ENCODE peak calls at places on chromosomes 7 and 10, in eight cellular contexts. K is ascending aorta; D is CD8-positive, alpha-beta memory T cell; B is A549; G is ovary; U is mesendoderm; W is CD4-positive, alpha-beta T cell; I is mammary epithelial cell. S is an unnamed sample.

GRCh38 chr7:116653204-116653603 is 18.8 kb upstream of the MET start:
- DNase-seq in K (no peak), D (no peak), B (no peak), G (no peak), U (peak), W (no peak), I (peak), S (no peak)

GRCh38 chr10:122561212-122561611 is 658 bp downstream of the DMBT1 start:
- DNase-seq in K (no peak), D (no peak), B (no peak), G (no peak), U (peak), W (no peak), I (no peak), S (no peak)

GRCh38 chr7:33191326-33191725 is 62.0 kb downstream of the BBS9 start:
- DNase-seq in K (no peak), D (no peak), B (no peak), G (no peak), U (peak), W (no peak), I (peak), S (no peak)

GRCh38 chr10:20133669-20134189 is 317.5 kb downstream of the PLXDC2 start:
- DNase-seq in K (no peak), D (no peak), B (no peak), G (no peak), U (no peak), W (no peak), I (no peak), S (no peak)

GRCh38 chr7:46763348-46763747 is 818.6 kb downstream of the TNS3 start:
- DNase-seq in K (no peak), D (no peak), B (no peak), G (no peak), U (no peak), W (no peak), I (no peak), S (no peak)

GRCh38 chr7:117830422-117830954 is 42.8 kb downstream of the CTTNBP2 start:
- DNase-seq in K (no peak), D (no peak), B (no peak), G (no peak), U (no peak), W (no peak), I (no peak), S (peak)

GRCh38 chr7:34130558-34131285 is 225.4 kb downstream of the BMPER start:
- DNase-seq in K (no peak), D (no peak), B (no peak), G (no peak), U (peak), W (no peak), I (no peak), S (no peak)

GRCh38 chr7:55242613-55243012 is 122.5 kb upstream of the LANCL2 start:
- DNase-seq in K (no peak), D (no peak), B (no peak), G (no peak), U (no peak), W (no peak), I (no peak), S (no peak)

GRCh38 chr10:5545011-5545410 is 20.2 kb downstream of the CALML3 start:
- DNase-seq in K (peak), D (no peak), B (no peak), G (peak), U (no peak), W (no peak), I (no peak), S (no peak)

GRCh38 chr10:78332013-78332412 is 298.4 kb downstream of the RPS24 start:
- DNase-seq in K (no peak), D (no peak), B (no peak), G (peak), U (no peak), W (no peak), I (no peak), S (no peak)
- H3K27ac ChIP-seq in K (peak), D (no peak), B (no peak), G (no peak), U (no peak), W (no peak), I (no peak), S (no peak)

DNA sequence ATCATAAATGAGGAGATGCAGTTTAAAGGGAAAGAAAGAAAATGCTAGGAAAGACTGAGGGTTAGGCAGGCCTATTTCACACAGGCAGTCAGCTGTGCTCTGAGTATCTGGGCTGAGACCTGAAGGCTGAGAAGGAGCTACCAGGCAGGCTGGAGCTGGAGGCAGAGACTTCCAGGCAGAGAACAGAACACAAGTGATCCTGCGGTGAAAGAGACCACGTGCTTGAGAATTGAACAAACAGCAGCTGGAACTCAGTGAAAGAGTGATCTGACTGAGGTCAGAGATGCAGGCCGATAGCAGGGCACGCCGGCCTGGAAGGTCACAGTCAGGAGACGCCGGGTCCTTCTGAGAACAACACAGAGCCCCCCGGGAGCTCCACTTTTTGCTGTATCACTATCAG is 147.8 kb downstream of the ADAM12 start:
- DNase-seq in K (no peak), D (no peak), B (no peak), G (no peak), U (no peak), W (no peak), I (no peak), S (peak)
- H3K27ac ChIP-seq in K (no peak), D (no peak), B (no peak), G (no peak), U (no peak), W (no peak), I (no peak), S (no peak)

DNA sequence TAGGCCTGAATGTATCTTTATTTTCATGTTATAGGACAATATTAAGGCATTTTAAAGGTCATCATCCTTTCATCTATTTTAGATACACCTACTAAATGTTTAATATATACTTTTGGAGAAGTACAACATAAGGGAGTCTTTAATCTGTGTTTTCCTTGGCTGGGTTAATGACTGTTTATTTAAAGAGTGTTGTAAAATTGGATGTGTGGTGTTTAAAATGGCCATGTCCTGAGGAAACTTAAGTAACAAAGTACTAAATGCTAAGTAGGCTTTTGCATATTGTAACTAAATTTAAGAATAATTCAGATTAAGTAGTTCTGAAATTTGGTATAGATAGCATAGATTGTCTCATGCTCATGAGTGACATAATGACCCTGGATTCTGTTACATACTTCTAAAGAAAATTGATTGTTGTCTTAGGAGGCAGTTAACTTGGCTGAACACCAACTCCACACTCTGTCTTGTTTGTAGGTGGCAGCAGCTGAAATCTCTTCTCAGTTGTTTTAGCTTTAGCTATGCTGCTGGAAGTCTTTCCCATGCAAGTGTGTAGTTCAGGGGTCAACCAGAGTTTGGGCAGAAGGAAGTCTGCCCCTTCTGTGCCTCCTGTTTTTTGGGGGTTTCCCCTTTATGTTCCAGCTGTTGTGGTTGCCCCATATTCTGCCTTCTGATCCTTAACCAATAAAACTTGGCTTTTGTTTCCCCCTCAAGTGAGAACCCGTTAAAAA is 29.2 kb downstream of the DLD start:
- DNase-seq in K (no peak), D (no peak), B (no peak), G (no peak), U (no peak), W (no peak), I (no peak), S (no peak)
- H3K27ac ChIP-seq in K (peak), D (no peak), B (no peak), G (no peak), U (no peak), W (no peak), I (no peak), S (no peak)

GRCh38 chr7:10707519-10707918 is 266.2 kb upstream of the PHF14 start:
- DNase-seq in K (no peak), D (no peak), B (no peak), G (no peak), U (no peak), W (no peak), I (no peak), S (no peak)
- H3K27ac ChIP-seq in K (no peak), D (no peak), B (no peak), G (no peak), U (no peak), W (no peak), I (no peak), S (no peak)

GRCh38 chr10:26227786-26228185 is 11.2 kb downstream of the GAD2 start:
- DNase-seq in K (no peak), D (no peak), B (no peak), G (no peak), U (no peak), W (no peak), I (no peak), S (no peak)
- H3K27ac ChIP-seq in K (no peak), D (no peak), B (no peak), G (no peak), U (no peak), W (no peak), I (no peak), S (no peak)

GRCh38 chr7:23247101-23247601 is 576 bp downstream of the GPNMB start:
- DNase-seq in K (no peak), D (no peak), B (no peak), G (no peak), U (no peak), W (no peak), I (no peak), S (no peak)
- H3K27ac ChIP-seq in K (peak), D (no peak), B (no peak), G (peak), U (no peak), W (no peak), I (no peak), S (peak)

GRCh38 chr7:2978403-2978802 is 65.3 kb downstream of the CARD11 start:
- DNase-seq in K (no peak), D (peak), B (no peak), G (no peak), U (peak), W (peak), I (peak), S (peak)
- H3K27ac ChIP-seq in K (no peak), D (no peak), B (no peak), G (no peak), U (no peak), W (peak), I (no peak), S (no peak)

GRCh38 chr7:136857573-136857972 is 10.9 kb upstream of the CHRM2 start:
- DNase-seq in K (no peak), D (no peak), B (no peak), G (no peak), U (peak), W (no peak), I (peak), S (no peak)

GRCh38 chr7:136865777-136866176 is 2.7 kb upstream of the CHRM2 start:
- DNase-seq in K (no peak), D (no peak), B (no peak), G (no peak), U (no peak), W (no peak), I (no peak), S (no peak)

GRCh38 chr7:136865236-136865635 is 3.2 kb upstream of the CHRM2 start:
- DNase-seq in K (no peak), D (no peak), B (no peak), G (no peak), U (no peak), W (no peak), I (no peak), S (no peak)

GRCh38 chr7:136859798-136860197 is 8.7 kb upstream of the CHRM2 start:
- DNase-seq in K (no peak), D (no peak), B (no peak), G (no peak), U (no peak), W (no peak), I (no peak), S (no peak)
- H3K27ac ChIP-seq in K (no peak), D (no peak), B (no peak), G (no peak), U (no peak), W (no peak), I (no peak), S (no peak)